ENCODE peak calls at places on chromosome X, in five cellular contexts. L is Caco-2; C is NCI-H2107; K is anterior cingulate cortex; U is stimulated activated CD8-positive, alpha-beta memory T cell treated with anti-CD3 and anti-CD28 coated beads, Interleukin-4, amount 100 ng/mL, for 24 hours. G is an unnamed sample.

GRCh38 chrX:34350552-34350951 is 218.4 kb upstream of the FAM47A start:
- DNase-seq in L (no peak), C (no peak), K (no peak), U (no peak), G (no peak)

GRCh38 chrX:107825698-107826285 is at the start of gene MID2:
- DNase-seq in L (peak), C (peak), K (peak), U (peak), G (peak)

GRCh38 chrX:13778916-13779315 is 38.0 kb downstream of the GPM6B start:
- DNase-seq in L (no peak), C (no peak), K (no peak), U (no peak), G (peak)

GRCh38 chrX:103730746-103731508 is 20.2 kb downstream of the TMEM31 start:
- DNase-seq in L (no peak), C (peak), K (no peak), U (no peak), G (peak)

GRCh38 chrX:72394518-72395163 is 88.9 kb upstream of the CITED1 start:
- DNase-seq in L (no peak), C (no peak), K (peak), U (no peak), G (peak)

GRCh38 chrX:13938053-13938765 is 91.5 kb downstream of the GEMIN8 start:
- DNase-seq in L (no peak), C (no peak), K (no peak), U (no peak), G (peak)

GRCh38 chrX:69069876-69070275 is 95.4 kb downstream of the PJA1 start:
- DNase-seq in L (no peak), C (no peak), K (no peak), U (no peak), G (no peak)

GRCh38 chrX:35919536-35920309 is at the start of gene CFAP47:
- DNase-seq in L (no peak), C (no peak), K (peak), U (no peak), G (peak)

GRCh38 chrX:13093489-13094140 is 49.2 kb upstream of the FAM9C start:
- DNase-seq in L (no peak), C (no peak), K (no peak), U (no peak), G (no peak)

GRCh38 chrX:129145898-129146297 is 377.4 kb downstream of the SMARCA1 start:
- DNase-seq in L (no peak), C (no peak), K (no peak), U (no peak), G (peak)

GRCh38 chrX:72352786-72353185 is 47.1 kb upstream of the CITED1 start:
- DNase-seq in L (no peak), C (no peak), K (no peak), U (no peak), G (no peak)

GRCh38 chrX:132983496-132983895 is 25.1 kb upstream of the HS6ST2 start:
- DNase-seq in L (no peak), C (no peak), K (no peak), U (no peak), G (no peak)

GRCh38 chrX:119406739-119407138 is 7.6 kb downstream of the SLC25A43 start:
- DNase-seq in L (no peak), C (no peak), K (no peak), U (no peak), G (no peak)

GRCh38 chrX:13398073-13398823 is 78.4 kb upstream of the ATXN3L start:
- DNase-seq in L (peak), C (no peak), K (no peak), U (no peak), G (no peak)

GRCh38 chrX:43862434-43862833 is 19.8 kb downstream of the MAOB start:
- DNase-seq in L (no peak), C (no peak), K (no peak), U (no peak), G (no peak)

GRCh38 chrX:10414106-10414824 is 206.1 kb downstream of the MID1 start:
- DNase-seq in L (no peak), C (peak), K (no peak), U (no peak), G (no peak)

GRCh38 chrX:8520791-8521190 is 56.2 kb downstream of the VCX3B start:
- DNase-seq in L (no peak), C (no peak), K (no peak), U (no peak), G (no peak)

GRCh38 chrX:149830192-149830873 is 48.6 kb downstream of the MAGEA9 start:
- DNase-seq in L (no peak), C (no peak), K (no peak), U (peak), G (peak)

GRCh38 chrX:138775501-138775900 is 64.0 kb upstream of the FGF13 start:
- DNase-seq in L (no peak), C (no peak), K (no peak), U (no peak), G (peak)

GRCh38 chrX:45524296-45524695 is 323.6 kb upstream of the DIPK2B start:
- DNase-seq in L (no peak), C (no peak), K (no peak), U (no peak), G (no peak)

GRCh38 chrX:112636288-112636687 is 43.5 kb downstream of the LHFPL1 start:
- DNase-seq in L (no peak), C (no peak), K (no peak), U (no peak), G (no peak)

GRCh38 chrX:68999351-68999750 is 165.9 kb downstream of the PJA1 start:
- DNase-seq in L (no peak), C (no peak), K (no peak), U (no peak), G (no peak)

GRCh38 chrX:121987835-121988234 is 940.4 kb downstream of the GLUD2 start:
- DNase-seq in L (no peak), C (no peak), K (no peak), U (no peak), G (no peak)

GRCh38 chrX:85111347-85111746 is 107.7 kb downstream of the APOOL start:
- DNase-seq in L (no peak), C (no peak), K (no peak), U (no peak), G (peak)

GRCh38 chrX:50432760-50433377 is 37.8 kb downstream of the DGKK start:
- DNase-seq in L (no peak), C (no peak), K (no peak), U (no peak), G (peak)

GRCh38 chrX:56738670-56739069 is 9.6 kb downstream of the NBDY start:
- DNase-seq in L (no peak), C (no peak), K (no peak), U (no peak), G (no peak)

GRCh38 chrX:139875831-139876230 is 57.0 kb downstream of the ATP11C start:
- DNase-seq in L (no peak), C (no peak), K (no peak), U (no peak), G (no peak)

GRCh38 chrX:153465691-153466380 is 4.5 kb downstream of the HAUS7 start:
- DNase-seq in L (no peak), C (no peak), K (no peak), U (no peak), G (no peak)

GRCh38 chrX:150257348-150258175 is 105.6 kb upstream of the MAMLD1 start:
- DNase-seq in L (no peak), C (no peak), K (no peak), U (no peak), G (peak)

GRCh38 chrX:100649550-100650356 is 5.8 kb downstream of the SRPX2 start:
- DNase-seq in L (peak), C (no peak), K (no peak), U (no peak), G (peak)

GRCh38 chrX:122866527-122866926 is 317.6 kb upstream of the GRIA3 start:
- DNase-seq in L (no peak), C (no peak), K (no peak), U (no peak), G (no peak)

GRCh38 chrX:8960809-8961413 is 73.0 kb downstream of the FAM9B start:
- DNase-seq in L (no peak), C (no peak), K (no peak), U (no peak), G (no peak)

G was measured in NCI-H82.